ENCODE peak calls at places on chromosomes 5 and 9, in four cellular contexts. One of them, this sample, is unnamed.

GRCh38 chr5:50963647-50964584 is 297.5 kb downstream of the PARP8 start:
- DNase-seq in HepG2: no peak
- DNase-seq in K562: no peak
- DNase-seq in H1: no peak
- DNase-seq in this sample: no peak

GRCh38 chr9:113219186-113219936 is 1.7 kb downstream of the FKBP15 start:
- DNase-seq in HepG2: no peak
- DNase-seq in K562: no peak
- DNase-seq in H1: no peak
- DNase-seq in this sample: no peak

GRCh38 chr5:28281381-28281780 is 1243.0 kb upstream of the CDH9 start:
- DNase-seq in H1: no peak
- DNase-seq in K562: no peak
- DNase-seq in HepG2: no peak
- DNase-seq in this sample: no peak

GRCh38 chr5:1431021-1431811 is 14.0 kb downstream of the SLC6A3 start:
- DNase-seq in H1: no peak
- DNase-seq in HepG2: no peak
- DNase-seq in K562: no peak
- DNase-seq in this sample: no peak

GRCh38 chr5:15993334-15993733 is 186.3 kb downstream of the MARCHF11 start:
- DNase-seq in K562: no peak
- DNase-seq in HepG2: no peak
- DNase-seq in H1: no peak
- DNase-seq in this sample: peak; percentile 6

GRCh38 chr5:146475190-146475801 is 28.2 kb downstream of the TCERG1 start:
- DNase-seq in H1: no peak
- DNase-seq in HepG2: no peak
- DNase-seq in K562: no peak
- DNase-seq in this sample: no peak

GRCh38 chr5:120615967-120616645 is 152.0 kb downstream of the PRR16 start:
- DNase-seq in H1: no peak
- DNase-seq in HepG2: no peak
- DNase-seq in K562: no peak
- DNase-seq in this sample: no peak

GRCh38 chr9:33320568-33321261 is 30.4 kb downstream of the NFX1 start:
- DNase-seq in H1: no peak
- DNase-seq in HepG2: no peak
- DNase-seq in K562: no peak
- DNase-seq in this sample: peak; percentile 81

GRCh38 chr9:4081549-4081895 is 218.3 kb downstream of the GLIS3 start:
- DNase-seq in HepG2: no peak
- DNase-seq in K562: no peak
- DNase-seq in H1: no peak
- DNase-seq in this sample: no peak

GRCh38 chr9:125759812-125760134 is 12.6 kb downstream of the PBX3 start:
- DNase-seq in HepG2: no peak
- DNase-seq in K562: no peak
- DNase-seq in H1: no peak
- DNase-seq in this sample: no peak

GRCh38 chr5:40775085-40775845 is 19.5 kb upstream of the TTC33 start:
- DNase-seq in H1: no peak
- DNase-seq in K562: no peak
- DNase-seq in HepG2: no peak
- DNase-seq in this sample: no peak

GRCh38 chr9:75623462-75623861 is 267.0 kb upstream of the PCSK5 start:
- DNase-seq in HepG2: no peak
- DNase-seq in H1: no peak
- DNase-seq in K562: no peak
- DNase-seq in this sample: no peak

GRCh38 chr9:87327567-87328125 is 170.0 kb upstream of the DAPK1 start:
- DNase-seq in H1: no peak
- DNase-seq in HepG2: no peak
- DNase-seq in K562: no peak
- DNase-seq in this sample: no peak

GRCh38 chr9:94554439-94555331 is at the start of gene PCAT7:
- DNase-seq in H1: peak; percentile 53
- DNase-seq in K562: peak; percentile 81
- DNase-seq in HepG2: peak; percentile 84
- DNase-seq in this sample: peak; percentile 64

GRCh38 chr9:4097991-4098390 is 201.9 kb downstream of the GLIS3 start:
- DNase-seq in HepG2: no peak
- DNase-seq in H1: no peak
- DNase-seq in K562: no peak
- DNase-seq in this sample: no peak

GRCh38 chr9:121556580-121556979 is 56.9 kb upstream of the GGTA1 start:
- DNase-seq in HepG2: no peak
- DNase-seq in K562: no peak
- DNase-seq in H1: no peak
- DNase-seq in this sample: peak; percentile 44

DNA sequence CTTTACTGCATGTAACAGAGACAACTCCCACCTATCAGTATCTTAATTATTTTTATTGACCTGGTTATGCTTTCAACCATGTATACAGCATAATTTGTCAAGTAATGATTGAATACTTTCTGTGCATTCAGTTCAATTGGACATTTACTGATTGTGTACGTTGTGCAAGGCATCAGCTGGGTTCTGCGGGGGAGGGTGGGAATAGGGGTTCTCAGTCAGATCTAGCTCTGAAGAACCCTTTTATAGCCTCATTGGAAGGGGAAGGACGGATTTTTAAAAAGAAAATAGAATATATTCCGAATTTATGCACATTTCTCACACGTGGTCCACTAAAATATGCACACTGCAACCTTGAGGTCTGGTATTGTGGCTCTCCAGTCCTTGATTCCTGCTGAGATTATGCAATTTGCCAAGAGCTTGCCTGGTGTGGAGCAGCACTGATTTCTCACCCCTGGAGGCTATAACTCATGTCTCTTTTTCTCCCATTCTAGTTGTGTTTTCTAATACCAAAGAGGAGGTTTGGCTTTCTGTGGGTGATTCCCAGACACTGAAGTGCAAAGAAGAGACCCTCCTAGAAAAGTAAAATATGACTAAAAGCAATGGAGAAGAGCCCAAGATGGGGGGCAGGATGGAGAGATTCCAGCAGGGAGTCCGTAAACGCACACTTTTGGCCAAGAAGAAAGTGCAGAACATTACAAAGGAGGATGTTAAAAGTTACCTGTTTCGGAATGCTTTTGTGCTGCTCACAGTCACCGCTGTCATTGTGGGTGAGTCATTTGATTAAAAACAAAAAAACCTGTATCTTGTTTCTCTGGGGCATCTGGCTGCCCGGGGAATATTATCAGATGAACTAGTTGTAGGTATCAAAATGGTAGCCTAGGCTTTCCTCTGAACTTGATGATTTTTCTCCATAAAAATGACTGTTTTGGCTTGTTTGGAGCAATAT is 1.7 kb downstream of the SLC1A3 start:
- DNase-seq in K562: no peak
- DNase-seq in HepG2: no peak
- DNase-seq in H1: no peak
- DNase-seq in this sample: no peak
- TF ChIP-seq PHF8 in K562: no peak
- TF ChIP-seq PHF8 in HepG2: no peak
- TF ChIP-seq PHF8 in H1: no peak
- TF ChIP-seq PHF8 in this sample: no peak

DNA sequence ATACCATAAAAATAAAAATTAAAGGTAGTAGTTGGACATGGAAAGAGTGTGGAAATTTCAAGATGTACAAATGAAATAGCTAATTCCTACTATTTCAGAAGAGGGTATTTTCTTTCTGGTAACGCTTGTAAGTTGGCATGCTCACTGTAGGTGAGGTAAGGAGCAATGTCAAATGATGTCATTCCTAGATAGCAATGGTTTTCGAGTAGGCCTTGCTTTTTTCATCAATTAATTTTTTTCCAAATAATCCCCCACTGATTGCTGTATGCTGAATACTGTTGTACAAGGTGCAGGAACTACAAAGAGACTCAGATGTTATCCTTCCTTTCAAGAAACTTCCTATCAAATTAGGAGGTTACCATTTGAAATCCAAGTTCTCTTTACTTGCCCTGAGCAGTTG is 928 bp upstream of the SELENOP start:
- DNase-seq in K562: no peak
- DNase-seq in H1: no peak
- DNase-seq in HepG2: no peak
- DNase-seq in this sample: no peak
- TF ChIP-seq PHF8 in K562: no peak
- TF ChIP-seq PHF8 in H1: no peak
- TF ChIP-seq PHF8 in HepG2: no peak
- TF ChIP-seq PHF8 in this sample: no peak

DNA sequence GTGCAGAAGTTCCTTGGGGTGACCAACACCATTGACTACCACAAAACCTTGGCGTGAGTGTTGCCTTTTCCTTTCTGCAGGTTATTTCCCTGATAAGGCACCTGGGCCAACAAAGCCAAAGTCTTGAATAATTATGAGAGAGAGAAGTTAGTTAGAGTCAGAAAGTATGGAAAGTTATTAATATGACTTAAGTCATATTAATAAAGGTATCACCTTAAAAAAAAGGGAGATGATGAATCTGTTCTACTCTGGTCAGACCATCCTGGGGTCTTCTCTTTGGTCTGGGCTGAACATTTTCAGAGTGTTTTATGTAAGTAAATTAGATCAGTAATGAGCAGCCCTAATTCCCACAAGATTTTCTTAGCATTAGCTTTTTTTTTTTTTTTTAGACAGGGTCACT is 41.8 kb downstream of the NDST1 start:
- DNase-seq in HepG2: no peak
- DNase-seq in H1: no peak
- DNase-seq in K562: no peak
- DNase-seq in this sample: no peak
- TF ChIP-seq PHF8 in HepG2: no peak
- TF ChIP-seq PHF8 in H1: no peak
- TF ChIP-seq PHF8 in K562: no peak
- TF ChIP-seq PHF8 in this sample: no peak

DNA sequence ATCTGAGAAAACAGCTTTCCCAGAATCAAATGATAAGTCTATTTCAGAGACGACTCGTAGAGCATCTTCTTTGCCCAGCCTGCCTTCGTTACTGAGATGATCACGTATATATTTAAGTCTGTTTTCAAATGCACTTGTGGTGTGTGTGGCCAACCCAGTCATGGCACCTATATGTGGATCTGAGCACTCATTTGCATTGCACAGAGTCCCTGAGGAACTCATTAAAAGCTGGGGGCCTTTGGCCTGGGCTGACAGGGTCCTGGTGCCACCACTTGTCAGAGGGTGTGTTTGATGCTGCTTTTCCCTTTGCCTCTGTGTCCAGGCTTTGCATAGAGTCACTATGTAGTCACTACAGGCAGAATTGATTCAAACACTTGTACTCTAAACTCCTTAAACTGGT is 17.4 kb upstream of the DMRT3 start:
- DNase-seq in HepG2: no peak
- DNase-seq in K562: no peak
- DNase-seq in H1: no peak
- DNase-seq in this sample: no peak
- TF ChIP-seq PHF8 in HepG2: no peak
- TF ChIP-seq PHF8 in K562: no peak
- TF ChIP-seq PHF8 in H1: no peak
- TF ChIP-seq PHF8 in this sample: no peak

GRCh38 chr5:54902817-54903473 is 82.4 kb downstream of the ESM1 start:
- DNase-seq in H1: no peak
- DNase-seq in HepG2: no peak
- DNase-seq in K562: no peak
- DNase-seq in this sample: no peak
- TF ChIP-seq PHF8 in H1: no peak
- TF ChIP-seq PHF8 in HepG2: no peak
- TF ChIP-seq PHF8 in K562: no peak
- TF ChIP-seq PHF8 in this sample: no peak

DNA sequence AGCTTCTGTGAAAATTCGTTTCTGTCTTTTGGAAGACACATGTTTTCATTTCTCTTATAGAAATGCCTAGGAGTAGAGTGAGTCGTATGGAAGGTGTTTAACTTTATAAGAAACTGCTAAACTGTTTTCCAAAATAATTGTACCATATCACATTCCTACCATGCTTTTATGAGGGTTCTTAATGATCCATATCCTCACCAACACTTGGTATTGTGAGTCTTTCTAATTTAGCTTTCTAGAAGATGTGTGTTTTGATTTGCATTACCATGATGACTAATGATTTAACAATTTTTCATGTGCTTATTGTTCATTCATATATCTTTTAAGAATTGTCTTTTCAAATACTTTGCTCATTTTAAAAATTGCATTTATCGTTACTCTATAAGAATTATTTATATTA is 223.6 kb downstream of the COMMD10 start:
- DNase-seq in H1: no peak
- DNase-seq in HepG2: no peak
- DNase-seq in K562: no peak
- DNase-seq in this sample: peak; percentile 6
- TF ChIP-seq PHF8 in H1: no peak
- TF ChIP-seq PHF8 in HepG2: no peak
- TF ChIP-seq PHF8 in K562: no peak
- TF ChIP-seq PHF8 in this sample: no peak

GRCh38 chr5:36657563-36657995 is 51.2 kb downstream of the SLC1A3 start:
- DNase-seq in H1: no peak
- DNase-seq in HepG2: peak; percentile 4
- DNase-seq in K562: no peak
- DNase-seq in this sample: no peak
- TF ChIP-seq PHF8 in H1: no peak
- TF ChIP-seq PHF8 in HepG2: no peak
- TF ChIP-seq PHF8 in K562: no peak
- TF ChIP-seq PHF8 in this sample: no peak

DNA sequence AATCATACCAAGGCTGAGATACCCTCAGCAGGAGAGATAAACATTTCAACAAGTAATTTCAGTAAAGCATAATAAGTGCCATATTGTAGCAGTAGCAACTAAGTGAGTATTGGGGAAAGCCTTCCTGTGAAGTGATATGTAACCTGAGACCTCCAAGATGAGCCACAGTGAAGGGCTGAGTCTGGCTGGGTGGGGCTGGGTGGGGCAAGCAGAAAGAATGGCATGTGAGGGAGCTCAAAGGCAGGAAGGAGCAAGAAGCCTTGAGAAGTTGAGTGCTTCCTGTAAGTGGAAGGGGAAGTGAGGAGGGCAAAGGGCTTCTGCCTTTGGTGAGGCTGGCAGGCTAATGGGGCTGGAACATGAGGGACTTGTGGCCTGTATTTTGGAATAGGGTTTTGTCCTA is 19.7 kb upstream of the ASTN2 start:
- DNase-seq in H1: no peak
- DNase-seq in HepG2: no peak
- DNase-seq in K562: no peak
- DNase-seq in this sample: no peak
- TF ChIP-seq PHF8 in H1: no peak
- TF ChIP-seq PHF8 in HepG2: no peak
- TF ChIP-seq PHF8 in K562: no peak
- TF ChIP-seq PHF8 in this sample: no peak